ENCODE peak calls at places on chromosome 1, in seven cellular contexts. V is endothelial cell of umbilical vein; T is A549; F is stimulated activated CD4-positive, alpha-beta T cell treated with anti-CD3 and anti-CD28 coated beads, Interleukin-1b, Interleukin-23, amount 100 ng/mL, for 1 hour; O is endothelial cell; Z is right cardiac atrium; E is EL. L is an unnamed sample.

GRCh38 chr1:245537992-245538391 is 383.2 kb downstream of the KIF26B start:
- DNase-seq in V (no peak), T (no peak), F (no peak), O (no peak), Z (no peak), E (no peak), L (no peak)

GRCh38 chr1:55209247-55209646 is 5.9 kb downstream of the USP24 start:
- DNase-seq in V (no peak), T (no peak), F (no peak), O (no peak), Z (no peak), E (no peak), L (no peak)

GRCh38 chr1:84223751-84224432 is 77.6 kb upstream of the SAMD13 start:
- DNase-seq in V (no peak), T (no peak), F (no peak), O (no peak), Z (no peak), E (no peak), L (no peak)

GRCh38 chr1:53954128-53954527 is 8.0 kb downstream of the LRRC42 start:
- DNase-seq in V (no peak), T (no peak), F (no peak), O (no peak), Z (no peak), E (no peak), L (no peak)

GRCh38 chr1:189429610-189430009 is 1048.1 kb downstream of the BRINP3 start:
- DNase-seq in V (peak), T (peak), F (no peak), O (peak), Z (no peak), E (peak), L (no peak)

GRCh38 chr1:93839307-93839706 is 39.7 kb downstream of the DNTTIP2 start:
- DNase-seq in V (no peak), T (no peak), F (no peak), O (no peak), Z (no peak), E (peak), L (no peak)

GRCh38 chr1:99119193-99119592 is 114.5 kb upstream of the PLPPR5 start:
- DNase-seq in V (no peak), T (no peak), F (no peak), O (no peak), Z (no peak), E (no peak), L (no peak)

GRCh38 chr1:171486048-171486519 is 754 bp downstream of the PRRC2C start:
- DNase-seq in V (peak), T (peak), F (peak), O (no peak), Z (peak), E (peak), L (peak)

GRCh38 chr1:23916209-23917131 is 3.3 kb upstream of the CNR2 start:
- DNase-seq in V (peak), T (peak), F (no peak), O (peak), Z (peak), E (peak), L (no peak)